ENCODE peak calls at places on chromosomes 7 and 10, in six cellular contexts. G, R, I, N, J and H are unnamed samples.

GRCh38 chr10:13724484-13724883 is 137.7 kb downstream of the PRPF18 start:
- DNase-seq in G (peak), R (no peak), I (peak), N (no peak), J (no peak), H (peak)

GRCh38 chr10:97726636-97727178 is 10.2 kb upstream of the ZFYVE27 start:
- DNase-seq in G (peak), R (peak), I (peak), N (peak), J (peak), H (no peak)

GRCh38 chr10:33309410-33309809 is 25.1 kb downstream of the NRP1 start:
- DNase-seq in G (no peak), R (no peak), I (no peak), N (no peak), J (no peak), H (no peak)

GRCh38 chr10:122362621-122363020 is 11.9 kb upstream of the PLEKHA1 start:
- DNase-seq in G (no peak), R (no peak), I (no peak), N (no peak), J (peak), H (no peak)

GRCh38 chr10:13633689-13634088 is 46.9 kb downstream of the PRPF18 start:
- DNase-seq in G (no peak), R (peak), I (peak), N (no peak), J (peak), H (peak)

GRCh38 chr7:38637957-38638356 is 6.8 kb upstream of the AMPH start:
- DNase-seq in G (no peak), R (no peak), I (no peak), N (no peak), J (no peak), H (no peak)

GRCh38 chr7:54201501-54201900 is 340.7 kb upstream of the VSTM2A start:
- DNase-seq in G (no peak), R (no peak), I (no peak), N (no peak), J (no peak), H (no peak)

GRCh38 chr7:80078159-80078731 is 56.4 kb upstream of the GNAI1 start:
- DNase-seq in G (no peak), R (no peak), I (peak), N (no peak), J (peak), H (no peak)

GRCh38 chr7:151251328-151251925 is 2.9 kb upstream of the SMARCD3 start:
- DNase-seq in G (no peak), R (peak), I (peak), N (peak), J (peak), H (no peak)

GRCh38 chr7:95690367-95690947 is 81.9 kb upstream of the DYNC1I1 start:
- DNase-seq in G (peak), R (no peak), I (peak), N (peak), J (peak), H (no peak)

GRCh38 chr7:24970676-24971075 is 9.3 kb downstream of the OSBPL3 start:
- DNase-seq in G (no peak), R (no peak), I (no peak), N (no peak), J (peak), H (no peak)

GRCh38 chr7:90595801-90596683 is at the start of gene CDK14:
- DNase-seq in G (no peak), R (peak), I (peak), N (peak), J (peak), H (no peak)

GRCh38 chr10:50431791-50432190 is 180.5 kb upstream of the ASAH2 start:
- DNase-seq in G (no peak), R (no peak), I (no peak), N (no peak), J (peak), H (no peak)

GRCh38 chr7:130180571-130180971 is 24.6 kb downstream of the TMEM209 start:
- DNase-seq in G (no peak), R (no peak), I (peak), N (no peak), J (peak), H (no peak)

GRCh38 chr10:121709674-121710073 is 111.4 kb upstream of the FGFR2 start:
- DNase-seq in G (no peak), R (no peak), I (peak), N (no peak), J (peak), H (no peak)

GRCh38 chr7:1638113-1638726 is 31.9 kb upstream of the ELFN1 start:
- DNase-seq in G (no peak), R (no peak), I (no peak), N (no peak), J (no peak), H (no peak)

GRCh38 chr7:132654150-132654549 is 77.9 kb upstream of the PLXNA4 start:
- DNase-seq in G (no peak), R (no peak), I (no peak), N (peak), J (no peak), H (no peak)

GRCh38 chr7:31488562-31489203 is 25.2 kb upstream of the ITPRID1 start:
- DNase-seq in G (no peak), R (peak), I (no peak), N (peak), J (peak), H (no peak)

GRCh38 chr10:11401314-11402222 is 209.9 kb downstream of the USP6NL start:
- DNase-seq in G (no peak), R (no peak), I (no peak), N (no peak), J (no peak), H (no peak)

GRCh38 chr7:2444476-2444875 is 31.7 kb downstream of the GRIFIN start:
- DNase-seq in G (peak), R (no peak), I (peak), N (no peak), J (peak), H (no peak)

GRCh38 chr10:92729886-92730285 is 40.1 kb downstream of the HHEX start:
- DNase-seq in G (no peak), R (no peak), I (no peak), N (no peak), J (no peak), H (no peak)

GRCh38 chr7:84247591-84247990 is 53.0 kb upstream of the SEMA3A start:
- DNase-seq in G (no peak), R (no peak), I (no peak), N (no peak), J (peak), H (no peak)

GRCh38 chr7:155735442-155736118 is 76.7 kb downstream of the SHH start:
- DNase-seq in G (no peak), R (no peak), I (no peak), N (no peak), J (no peak), H (no peak)

GRCh38 chr7:73905360-73905759 is 44.4 kb downstream of the TMEM270 start:
- DNase-seq in G (no peak), R (no peak), I (no peak), N (no peak), J (no peak), H (no peak)

GRCh38 chr7:69762821-69763352 is 164.6 kb downstream of the AUTS2 start:
- DNase-seq in G (no peak), R (no peak), I (no peak), N (no peak), J (no peak), H (no peak)

GRCh38 chr7:135704074-135704473 is 23.9 kb downstream of the SLC13A4 start:
- DNase-seq in G (no peak), R (no peak), I (no peak), N (peak), J (no peak), H (no peak)

GRCh38 chr7:122055072-122055471 is 89.0 kb downstream of the AASS start:
- DNase-seq in G (no peak), R (no peak), I (no peak), N (no peak), J (no peak), H (no peak)

GRCh38 chr7:377069-378040 is 87.4 kb downstream of the FOXL3 start:
- DNase-seq in G (no peak), R (peak), I (no peak), N (no peak), J (no peak), H (no peak)

GRCh38 chr7:84372155-84372621 is 177.6 kb upstream of the SEMA3A start:
- DNase-seq in G (peak), R (no peak), I (peak), N (no peak), J (peak), H (peak)

GRCh38 chr7:107463139-107464078 is 6.4 kb upstream of the GPR22 start:
- DNase-seq in G (peak), R (peak), I (peak), N (peak), J (peak), H (peak)

GRCh38 chr7:86942081-86942480 is 117.4 kb downstream of the ELAPOR2 start:
- DNase-seq in G (no peak), R (no peak), I (no peak), N (no peak), J (no peak), H (no peak)

GRCh38 chr10:122282909-122283308 is 11.8 kb downstream of the BTBD16 start:
- DNase-seq in G (no peak), R (no peak), I (no peak), N (no peak), J (no peak), H (no peak)

GRCh38 chr10:9786576-9786975 is 1231.1 kb upstream of the CELF2 start:
- DNase-seq in G (peak), R (no peak), I (no peak), N (no peak), J (peak), H (no peak)

GRCh38 chr10:68331455-68332258 is at the start of gene HNRNPH3:
- DNase-seq in G (peak), R (peak), I (peak), N (peak), J (peak), H (peak)

GRCh38 chr10:68330852-68331454 is 911 bp upstream of the HNRNPH3 start:
- DNase-seq in G (no peak), R (peak), I (peak), N (peak), J (peak), H (no peak)

GRCh38 chr10:68332259-68333057 is at the start of gene PBLD:
- DNase-seq in G (no peak), R (peak), I (peak), N (peak), J (peak), H (no peak)

GRCh38 chr10:68329506-68329861 is 2.4 kb upstream of the HNRNPH3 start:
- DNase-seq in G (no peak), R (no peak), I (no peak), N (no peak), J (no peak), H (no peak)

GRCh38 chr10:68327889-68328786 is 3.7 kb upstream of the HNRNPH3 start:
- DNase-seq in G (no peak), R (no peak), I (peak), N (peak), J (peak), H (no peak)
- H3K4me3 ChIP-seq in G (no peak), R (peak), I (peak), N (peak), J (peak), H (peak)

GRCh38 chr7:131522325-131522920 is 34.0 kb downstream of the PODXL start:
- DNase-seq in G (no peak), R (no peak), I (peak), N (no peak), J (no peak), H (no peak)
- TF ChIP-seq CTCF in G (no peak), R (no peak), I (no peak), N (no peak), J (no peak), H (no peak)

GRCh38 chr10:120420421-120420820 is 36.6 kb upstream of the PLPP4 start:
- DNase-seq in G (no peak), R (no peak), I (no peak), N (no peak), J (no peak), H (no peak)
- H3K4me3 ChIP-seq in G (no peak), R (no peak), I (no peak), N (no peak), J (no peak), H (no peak)

DNA sequence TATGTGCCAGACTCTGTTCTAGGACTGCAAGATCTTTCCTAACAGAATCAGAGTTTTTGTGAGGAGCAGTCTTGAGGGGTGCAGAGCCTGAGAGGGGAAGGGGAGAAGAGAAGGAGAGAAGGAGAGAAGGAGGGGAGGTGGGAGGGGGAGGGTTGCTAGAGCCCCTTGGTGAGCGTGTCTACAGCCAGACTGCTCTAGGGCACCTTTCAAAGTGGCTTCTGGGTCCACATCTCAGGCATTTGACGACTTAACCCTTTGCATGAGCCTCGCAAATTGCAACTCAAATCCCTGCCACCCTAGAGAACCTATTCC is 31.1 kb upstream of the LEP start:
- DNase-seq in G (no peak), R (no peak), I (no peak), N (no peak), J (no peak), H (no peak)
- TF ChIP-seq CTCF in G (no peak), R (no peak), I (no peak), N (no peak), J (no peak), H (no peak)

GRCh38 chr10:84195044-84195830 is 900 bp downstream of the CDHR1 start:
- DNase-seq in G (no peak), R (peak), I (no peak), N (no peak), J (no peak), H (no peak)

GRCh38 chr10:84194424-84195043 is at the start of gene CDHR1:
- DNase-seq in G (no peak), R (peak), I (no peak), N (no peak), J (no peak), H (no peak)

GRCh38 chr10:84196083-84196482 is 1.7 kb downstream of the CDHR1 start:
- DNase-seq in G (no peak), R (peak), I (no peak), N (no peak), J (no peak), H (no peak)

GRCh38 chr10:84193327-84193726 is 1.0 kb upstream of the CDHR1 start:
- DNase-seq in G (no peak), R (no peak), I (no peak), N (no peak), J (no peak), H (no peak)

DNA sequence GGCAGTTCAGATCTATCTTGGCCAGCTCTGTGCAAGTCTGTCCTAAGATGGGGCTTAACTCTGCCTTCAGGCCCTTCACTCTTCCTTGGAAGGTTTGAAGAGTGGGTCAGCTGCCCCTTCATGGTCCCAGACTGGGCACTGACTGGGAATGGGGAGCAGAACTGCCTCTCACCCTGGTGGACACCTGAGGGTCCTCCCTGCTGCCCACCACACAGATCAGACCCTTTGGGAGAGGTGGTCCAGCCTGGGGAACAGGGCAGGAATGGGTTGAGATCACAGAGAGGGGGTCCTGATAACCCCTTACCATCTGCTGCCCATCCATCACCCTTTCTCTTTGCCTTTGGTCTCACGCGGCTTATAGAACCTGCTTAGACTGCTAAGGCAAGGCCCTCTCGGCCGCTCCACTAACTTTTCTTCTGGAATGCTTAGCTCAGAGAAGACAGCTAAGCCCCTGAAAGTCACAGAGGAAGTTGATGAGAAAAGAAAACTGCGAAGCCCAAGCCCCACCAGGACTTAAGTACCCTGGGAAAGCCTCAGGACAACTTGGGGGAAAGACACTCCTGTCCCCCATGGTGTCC is 402 bp upstream of the CDHR1 start:
- DNase-seq in G (no peak), R (peak), I (peak), N (no peak), J (no peak), H (no peak)
- H3K4me3 ChIP-seq in G (no peak), R (peak), I (peak), N (peak), J (no peak), H (no peak)

GRCh38 chr10:34526758-34527730 is 288.1 kb downstream of the PARD3 start:
- DNase-seq in G (peak), R (no peak), I (peak), N (peak), J (peak), H (peak)
- TF ChIP-seq CTCF in G (peak), R (no peak), I (peak), N (peak), J (peak), H (peak)

DNA sequence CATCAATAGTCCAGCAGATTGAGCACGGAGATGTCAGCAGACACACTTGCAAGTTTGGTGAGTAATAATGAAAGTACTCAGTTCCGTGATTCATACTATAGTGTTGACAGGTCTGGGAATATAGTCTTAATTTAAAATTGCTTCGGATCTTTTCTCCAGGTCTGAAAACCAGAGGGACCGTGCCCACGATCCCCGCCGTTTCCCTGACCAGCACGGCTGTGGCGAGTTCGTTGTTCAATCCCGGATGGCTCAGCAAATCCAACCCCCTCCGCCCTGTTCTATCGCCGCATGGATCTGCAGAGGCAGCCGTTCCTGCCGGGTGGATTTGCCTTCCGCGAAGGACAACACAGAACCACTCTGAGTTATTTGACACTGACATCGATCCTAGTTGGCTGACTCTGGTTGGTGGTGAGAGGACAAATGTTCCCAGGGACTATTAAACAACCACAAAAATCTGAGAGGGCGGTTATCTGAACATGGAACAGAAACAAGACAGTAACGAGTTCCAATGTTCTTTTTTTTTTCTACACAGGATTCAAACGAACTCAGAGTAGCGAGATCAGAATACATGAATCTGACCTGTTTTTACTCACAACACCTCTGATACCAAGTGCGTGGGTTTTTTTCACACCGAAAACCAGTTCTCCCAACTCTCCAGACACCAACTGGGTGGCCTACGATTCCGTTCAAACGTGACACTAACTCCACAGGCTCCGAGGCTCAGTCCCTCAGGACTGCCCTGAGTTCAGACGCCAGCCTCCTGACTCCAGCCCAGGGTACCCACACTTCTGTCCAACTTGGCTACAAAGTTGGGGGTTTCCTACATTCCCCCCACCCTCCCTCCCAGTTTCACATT is 52.7 kb downstream of the RBM17 start:
- DNase-seq in G (peak), R (no peak), I (peak), N (no peak), J (peak), H (peak)
- H3K4me3 ChIP-seq in G (peak), R (peak), I (peak), N (peak), J (peak), H (peak)